ENCODE peak calls at places on chromosomes 6 and 20, in ten cellular contexts. One of them, this sample, is unnamed.

GRCh38 chr6:36621371-36621855 is 27.3 kb downstream of the SRSF3 start:
- DNase-seq in uterus: no peak
- DNase-seq in GM23248: no peak
- DNase-seq in heart left ventricle: no peak
- DNase-seq in GM23338: no peak
- DNase-seq in tibial artery: peak; percentile 57
- DNase-seq in bronchial epithelial cell: no peak
- DNase-seq in heart right ventricle: no peak
- DNase-seq in aorta: peak; percentile 44
- DNase-seq in cardiac muscle cell: no peak
- DNase-seq in this sample: peak; percentile 37

GRCh38 chr20:23937303-23938117 is 51.1 kb downstream of the GGTLC1 start:
- DNase-seq in heart left ventricle: peak; percentile 42
- DNase-seq in bronchial epithelial cell: peak; percentile 57
- DNase-seq in cardiac muscle cell: peak; percentile 65
- DNase-seq in GM23338: peak; percentile 73
- DNase-seq in heart right ventricle: peak; percentile 45
- DNase-seq in GM23248: peak; percentile 73
- DNase-seq in tibial artery: no peak
- DNase-seq in aorta: no peak
- DNase-seq in uterus: peak; percentile 35
- DNase-seq in this sample: peak; percentile 24

GRCh38 chr6:16712250-16712930 is 48.9 kb downstream of the ATXN1 start:
- DNase-seq in GM23338: no peak
- DNase-seq in tibial artery: no peak
- DNase-seq in GM23248: no peak
- DNase-seq in cardiac muscle cell: no peak
- DNase-seq in bronchial epithelial cell: no peak
- DNase-seq in uterus: no peak
- DNase-seq in heart left ventricle: no peak
- DNase-seq in aorta: no peak
- DNase-seq in heart right ventricle: no peak
- DNase-seq in this sample: no peak

GRCh38 chr20:48523191-48523757 is 304.5 kb downstream of the PREX1 start:
- DNase-seq in heart right ventricle: peak; percentile 35
- DNase-seq in GM23248: peak; percentile 69
- DNase-seq in tibial artery: no peak
- DNase-seq in heart left ventricle: no peak
- DNase-seq in uterus: no peak
- DNase-seq in aorta: no peak
- DNase-seq in bronchial epithelial cell: peak; percentile 33
- DNase-seq in GM23338: peak; percentile 90
- DNase-seq in cardiac muscle cell: peak; percentile 91
- DNase-seq in this sample: no peak

GRCh38 chr6:90569223-90569622 is 17.6 kb downstream of the MAP3K7 start:
- DNase-seq in tibial artery: no peak
- DNase-seq in heart left ventricle: no peak
- DNase-seq in heart right ventricle: no peak
- DNase-seq in GM23248: no peak
- DNase-seq in cardiac muscle cell: no peak
- DNase-seq in GM23338: no peak
- DNase-seq in bronchial epithelial cell: no peak
- DNase-seq in uterus: no peak
- DNase-seq in aorta: no peak
- DNase-seq in this sample: no peak

GRCh38 chr6:134714679-134715078 is 235.2 kb downstream of the ALDH8A1 start:
- DNase-seq in uterus: no peak
- DNase-seq in GM23338: no peak
- DNase-seq in GM23248: peak; percentile 12
- DNase-seq in cardiac muscle cell: peak; percentile 54
- DNase-seq in heart left ventricle: no peak
- DNase-seq in bronchial epithelial cell: peak; percentile 77
- DNase-seq in tibial artery: no peak
- DNase-seq in aorta: no peak
- DNase-seq in heart right ventricle: no peak
- DNase-seq in this sample: no peak

GRCh38 chr20:2137552-2138201 is 36.0 kb downstream of the STK35 start:
- DNase-seq in GM23338: no peak
- DNase-seq in tibial artery: no peak
- DNase-seq in uterus: no peak
- DNase-seq in heart right ventricle: no peak
- DNase-seq in bronchial epithelial cell: no peak
- DNase-seq in cardiac muscle cell: no peak
- DNase-seq in aorta: no peak
- DNase-seq in GM23248: peak; percentile 97
- DNase-seq in heart left ventricle: no peak
- DNase-seq in this sample: no peak

GRCh38 chr6:34377984-34378383 is 14.5 kb downstream of the NUDT3 start:
- DNase-seq in tibial artery: no peak
- DNase-seq in cardiac muscle cell: no peak
- DNase-seq in bronchial epithelial cell: no peak
- DNase-seq in heart right ventricle: no peak
- DNase-seq in uterus: no peak
- DNase-seq in aorta: no peak
- DNase-seq in GM23248: peak; percentile 9
- DNase-seq in GM23338: no peak
- DNase-seq in heart left ventricle: no peak
- DNase-seq in this sample: no peak

GRCh38 chr6:159490298-159490937 is 202.6 kb downstream of the SOD2 start:
- DNase-seq in GM23248: peak; percentile 37
- DNase-seq in tibial artery: no peak
- DNase-seq in bronchial epithelial cell: no peak
- DNase-seq in aorta: no peak
- DNase-seq in heart right ventricle: peak; percentile 26
- DNase-seq in GM23338: no peak
- DNase-seq in uterus: peak; percentile 55
- DNase-seq in heart left ventricle: no peak
- DNase-seq in cardiac muscle cell: peak; percentile 23
- DNase-seq in this sample: no peak

GRCh38 chr6:106360989-106361430 is 493 bp downstream of the CRYBG1 start:
- DNase-seq in GM23248: peak; percentile 34
- DNase-seq in GM23338: peak; percentile 55
- DNase-seq in aorta: peak; percentile 47
- DNase-seq in bronchial epithelial cell: peak; percentile 48
- DNase-seq in heart left ventricle: no peak
- DNase-seq in cardiac muscle cell: no peak
- DNase-seq in tibial artery: no peak
- DNase-seq in heart right ventricle: no peak
- DNase-seq in uterus: no peak
- DNase-seq in this sample: peak; percentile 58

GRCh38 chr6:12605888-12606345 is 110.7 kb upstream of the PHACTR1 start:
- DNase-seq in heart left ventricle: peak; percentile 33
- DNase-seq in GM23338: peak; percentile 92
- DNase-seq in uterus: no peak
- DNase-seq in cardiac muscle cell: peak; percentile 79
- DNase-seq in heart right ventricle: peak; percentile 59
- DNase-seq in GM23248: peak; percentile 85
- DNase-seq in aorta: no peak
- DNase-seq in bronchial epithelial cell: peak; percentile 68
- DNase-seq in tibial artery: no peak
- DNase-seq in this sample: no peak

GRCh38 chr20:18541741-18542140 is 25.5 kb upstream of the SMIM26 start:
- DNase-seq in GM23248: peak; percentile 39
- DNase-seq in heart right ventricle: no peak
- DNase-seq in GM23338: no peak
- DNase-seq in cardiac muscle cell: no peak
- DNase-seq in tibial artery: no peak
- DNase-seq in heart left ventricle: no peak
- DNase-seq in aorta: no peak
- DNase-seq in uterus: no peak
- DNase-seq in bronchial epithelial cell: peak; percentile 99
- DNase-seq in this sample: no peak

GRCh38 chr6:89436226-89436625 is 3.3 kb downstream of the ANKRD6 start:
- DNase-seq in GM23338: no peak
- DNase-seq in aorta: no peak
- DNase-seq in heart right ventricle: no peak
- DNase-seq in tibial artery: no peak
- DNase-seq in GM23248: no peak
- DNase-seq in bronchial epithelial cell: peak; percentile 52
- DNase-seq in cardiac muscle cell: peak; percentile 48
- DNase-seq in heart left ventricle: no peak
- DNase-seq in uterus: no peak
- DNase-seq in this sample: no peak

GRCh38 chr20:2859330-2860121 is 13.8 kb upstream of the PTPRA start:
- DNase-seq in heart right ventricle: no peak
- DNase-seq in GM23248: peak; percentile 70
- DNase-seq in bronchial epithelial cell: no peak
- DNase-seq in cardiac muscle cell: peak; percentile 67
- DNase-seq in tibial artery: no peak
- DNase-seq in GM23338: no peak
- DNase-seq in uterus: no peak
- DNase-seq in heart left ventricle: no peak
- DNase-seq in aorta: no peak
- DNase-seq in this sample: no peak

GRCh38 chr6:157107915-157108651 is 215.2 kb downstream of the TMEM242 start:
- DNase-seq in cardiac muscle cell: peak; percentile 93
- DNase-seq in bronchial epithelial cell: peak; percentile 97
- DNase-seq in uterus: no peak
- DNase-seq in tibial artery: no peak
- DNase-seq in heart left ventricle: no peak
- DNase-seq in GM23248: peak; percentile 97
- DNase-seq in GM23338: no peak
- DNase-seq in aorta: no peak
- DNase-seq in heart right ventricle: no peak
- DNase-seq in this sample: no peak

GRCh38 chr6:160917581-160917980 is 74.0 kb upstream of the MAP3K4 start:
- DNase-seq in cardiac muscle cell: peak; percentile 18
- DNase-seq in heart right ventricle: no peak
- DNase-seq in GM23338: no peak
- DNase-seq in bronchial epithelial cell: no peak
- DNase-seq in heart left ventricle: no peak
- DNase-seq in aorta: no peak
- DNase-seq in GM23248: peak; percentile 24
- DNase-seq in uterus: no peak
- DNase-seq in tibial artery: no peak
- DNase-seq in this sample: no peak

GRCh38 chr20:61998343-61999121 is 67.1 kb downstream of the TAF4 start:
- DNase-seq in uterus: no peak
- DNase-seq in tibial artery: no peak
- DNase-seq in GM23248: no peak
- DNase-seq in cardiac muscle cell: no peak
- DNase-seq in GM23338: no peak
- DNase-seq in heart left ventricle: no peak
- DNase-seq in aorta: peak; percentile 32
- DNase-seq in heart right ventricle: no peak
- DNase-seq in bronchial epithelial cell: no peak
- DNase-seq in this sample: no peak

GRCh38 chr20:37644605-37645004 is 49.2 kb upstream of the CTNNBL1 start:
- DNase-seq in cardiac muscle cell: no peak
- DNase-seq in heart right ventricle: no peak
- DNase-seq in tibial artery: no peak
- DNase-seq in bronchial epithelial cell: no peak
- DNase-seq in GM23248: no peak
- DNase-seq in heart left ventricle: no peak
- DNase-seq in uterus: no peak
- DNase-seq in GM23338: no peak
- DNase-seq in aorta: no peak
- DNase-seq in this sample: no peak
- H3K27me3 ChIP-seq in cardiac muscle cell: no peaks in the 10 kb centered on the region
- H3K27me3 ChIP-seq in heart right ventricle: peaks cover 22% of the 10 kb centered on the region
- H3K27me3 ChIP-seq in tibial artery: peaks cover 49% of the 10 kb centered on the region
- H3K27me3 ChIP-seq in bronchial epithelial cell: peaks cover 11% of the 10 kb centered on the region
- H3K27me3 ChIP-seq in GM23248: peaks cover 52% of the 10 kb centered on the region
- H3K27me3 ChIP-seq in heart left ventricle: no peaks in the 10 kb centered on the region
- H3K27me3 ChIP-seq in uterus: no peaks in the 10 kb centered on the region
- H3K27me3 ChIP-seq in GM23338: no peaks in the 10 kb centered on the region
- H3K27me3 ChIP-seq in aorta: no peaks in the 10 kb centered on the region
- H3K27me3 ChIP-seq in this sample: peaks cover 55% of the 10 kb centered on the region

GRCh38 chr6:98812220-98812619 is 22.2 kb upstream of the POU3F2 start:
- DNase-seq in aorta: no peak
- DNase-seq in GM23248: no peak
- DNase-seq in heart left ventricle: no peak
- DNase-seq in GM23338: no peak
- DNase-seq in uterus: no peak
- DNase-seq in bronchial epithelial cell: no peak
- DNase-seq in heart right ventricle: no peak
- DNase-seq in cardiac muscle cell: no peak
- DNase-seq in tibial artery: no peak
- DNase-seq in this sample: no peak

GRCh38 chr6:98821739-98822405 is 12.5 kb upstream of the POU3F2 start:
- DNase-seq in aorta: no peak
- DNase-seq in heart right ventricle: no peak
- DNase-seq in GM23338: no peak
- DNase-seq in uterus: no peak
- DNase-seq in heart left ventricle: no peak
- DNase-seq in bronchial epithelial cell: no peak
- DNase-seq in GM23248: no peak
- DNase-seq in tibial artery: no peak
- DNase-seq in cardiac muscle cell: no peak
- DNase-seq in this sample: no peak

GRCh38 chr6:98816799-98817198 is 17.6 kb upstream of the POU3F2 start:
- DNase-seq in heart right ventricle: no peak
- DNase-seq in heart left ventricle: no peak
- DNase-seq in aorta: no peak
- DNase-seq in GM23248: no peak
- DNase-seq in tibial artery: no peak
- DNase-seq in GM23338: no peak
- DNase-seq in cardiac muscle cell: no peak
- DNase-seq in uterus: no peak
- DNase-seq in bronchial epithelial cell: no peak
- DNase-seq in this sample: no peak
- H3K27me3 ChIP-seq in heart right ventricle: peaks cover 36% of the 10 kb centered on the region
- H3K27me3 ChIP-seq in heart left ventricle: peaks cover 2% of the 10 kb centered on the region
- H3K27me3 ChIP-seq in aorta: no peaks in the 10 kb centered on the region
- H3K27me3 ChIP-seq in GM23248: peaks cover 6% of the 10 kb centered on the region
- H3K27me3 ChIP-seq in tibial artery: peaks cover 25% of the 10 kb centered on the region
- H3K27me3 ChIP-seq in GM23338: peaks cover 5% of the 10 kb centered on the region
- H3K27me3 ChIP-seq in cardiac muscle cell: peaks cover 6% of the 10 kb centered on the region
- H3K27me3 ChIP-seq in uterus: no peaks in the 10 kb centered on the region
- H3K27me3 ChIP-seq in bronchial epithelial cell: peaks cover 3% of the 10 kb centered on the region
- H3K27me3 ChIP-seq in this sample: peaks cover 21% of the 10 kb centered on the region

GRCh38 chr20:37413023-37413334 is 67.0 kb downstream of the SRC start:
- DNase-seq in aorta: no peak
- DNase-seq in GM23338: no peak
- DNase-seq in GM23248: no peak
- DNase-seq in heart left ventricle: no peak
- DNase-seq in cardiac muscle cell: no peak
- DNase-seq in heart right ventricle: no peak
- DNase-seq in uterus: no peak
- DNase-seq in bronchial epithelial cell: no peak
- DNase-seq in tibial artery: no peak
- DNase-seq in this sample: no peak
- H3K27me3 ChIP-seq in aorta: no peaks in the 10 kb centered on the region
- H3K27me3 ChIP-seq in GM23338: peaks cover 6% of the 10 kb centered on the region
- H3K27me3 ChIP-seq in GM23248: peaks cover 9% of the 10 kb centered on the region
- H3K27me3 ChIP-seq in heart left ventricle: peaks cover 11% of the 10 kb centered on the region
- H3K27me3 ChIP-seq in cardiac muscle cell: peaks cover 32% of the 10 kb centered on the region
- H3K27me3 ChIP-seq in heart right ventricle: peaks cover 36% of the 10 kb centered on the region
- H3K27me3 ChIP-seq in uterus: no peaks in the 10 kb centered on the region
- H3K27me3 ChIP-seq in bronchial epithelial cell: peaks cover 35% of the 10 kb centered on the region
- H3K27me3 ChIP-seq in tibial artery: peaks cover 59% of the 10 kb centered on the region
- H3K27me3 ChIP-seq in this sample: peaks cover 26% of the 10 kb centered on the region

DNA sequence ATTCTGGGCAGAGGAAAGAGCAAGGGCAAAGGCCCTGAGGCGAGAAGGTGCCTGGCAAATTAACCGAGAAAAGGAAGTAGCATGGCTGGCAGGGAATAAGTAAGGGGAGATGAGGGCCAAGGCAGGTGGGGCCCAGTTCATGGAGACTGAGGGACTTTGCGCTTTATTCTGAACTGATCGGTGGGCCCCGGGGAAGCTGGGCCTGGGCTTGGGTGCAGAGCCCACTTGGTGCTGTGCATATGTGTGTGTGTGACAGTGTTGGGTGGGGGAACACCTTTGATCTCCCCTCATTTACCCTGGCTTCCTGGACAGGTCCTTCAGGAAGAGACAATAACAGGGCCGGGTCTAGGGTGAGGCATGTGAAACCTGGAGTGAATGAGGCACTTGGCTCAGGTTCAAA is 2.9 kb upstream of the MDFI start:
- DNase-seq in GM23338: no peak
- DNase-seq in heart left ventricle: peak; percentile 4
- DNase-seq in bronchial epithelial cell: no peak
- DNase-seq in GM23248: no peak
- DNase-seq in aorta: no peak
- DNase-seq in cardiac muscle cell: no peak
- DNase-seq in heart right ventricle: no peak
- DNase-seq in uterus: no peak
- DNase-seq in tibial artery: no peak
- DNase-seq in this sample: no peak
- H3K27me3 ChIP-seq in GM23338: peaks cover 57% of the 10 kb centered on the region
- H3K27me3 ChIP-seq in heart left ventricle: peaks cover 20% of the 10 kb centered on the region
- H3K27me3 ChIP-seq in bronchial epithelial cell: no peaks in the 10 kb centered on the region
- H3K27me3 ChIP-seq in GM23248: peaks cover 59% of the 10 kb centered on the region
- H3K27me3 ChIP-seq in aorta: no peaks in the 10 kb centered on the region
- H3K27me3 ChIP-seq in cardiac muscle cell: peaks cover 24% of the 10 kb centered on the region
- H3K27me3 ChIP-seq in heart right ventricle: peaks cover 37% of the 10 kb centered on the region
- H3K27me3 ChIP-seq in uterus: no peaks in the 10 kb centered on the region
- H3K27me3 ChIP-seq in tibial artery: peaks cover 63% of the 10 kb centered on the region
- H3K27me3 ChIP-seq in this sample: no peaks in the 10 kb centered on the region